ENCODE peak calls at places on chromosomes 7 and 10, in six cellular contexts. M is epithelial cell of prostate; A is pancreas; W is activated CD4-positive, alpha-beta T cell treated with anti-CD3 and anti-CD28 coated beads, Interleukin-2, amount 50 U/mL, for 1 hour; F is GOT3; O is cardiac fibroblast. Z is an unnamed sample.

GRCh38 chr10:116713846-116714245 is 28.5 kb downstream of the HSPA12A start:
- DNase-seq in M (no peak), A (no peak), W (no peak), F (no peak), O (no peak), Z (no peak)

GRCh38 chr7:13989138-13989943 is at the start of gene ETV1:
- DNase-seq in M (no peak), A (peak), W (no peak), F (peak), O (peak), Z (no peak)

GRCh38 chr10:99432047-99432446 is 1.6 kb upstream of the GOT1 start:
- DNase-seq in M (no peak), A (no peak), W (no peak), F (no peak), O (no peak), Z (no peak)

GRCh38 chr7:122546496-122546895 is 152.4 kb downstream of the RNF133 start:
- DNase-seq in M (no peak), A (no peak), W (no peak), F (no peak), O (peak), Z (no peak)

GRCh38 chr10:130192276-130192848 is 56.2 kb downstream of the GLRX3 start:
- DNase-seq in M (no peak), A (no peak), W (no peak), F (no peak), O (no peak), Z (no peak)

GRCh38 chr10:12419279-12419847 is 70.0 kb downstream of the CAMK1D start:
- DNase-seq in M (peak), A (no peak), W (peak), F (peak), O (peak), Z (peak)

GRCh38 chr7:92781117-92781720 is 55.2 kb downstream of the CDK6 start:
- DNase-seq in M (no peak), A (no peak), W (no peak), F (no peak), O (peak), Z (no peak)

GRCh38 chr7:50389961-50390360 is 60.2 kb downstream of the FIGNL1 start:
- DNase-seq in M (no peak), A (no peak), W (peak), F (no peak), O (no peak), Z (no peak)

GRCh38 chr10:111076191-111076681 is 593 bp upstream of the ADRA2A start:
- DNase-seq in M (no peak), A (peak), W (peak), F (no peak), O (peak), Z (peak)

GRCh38 chr10:60429084-60429849 is 39.6 kb upstream of the ANK3 start:
- DNase-seq in M (no peak), A (no peak), W (no peak), F (no peak), O (peak), Z (no peak)

GRCh38 chr10:60130130-60130579 is 223.8 kb upstream of the CCDC6 start:
- DNase-seq in M (no peak), A (no peak), W (no peak), F (no peak), O (no peak), Z (no peak)